ENCODE peak calls at places on chromosomes 3 and 15, in four cellular contexts. G, U, S and R are unnamed samples.

GRCh38 chr15:49279481-49280186 is 109.6 kb downstream of the GALK2 start:
- DNase-seq in G (no peak), U (no peak), S (no peak), R (no peak)

GRCh38 chr3:11944052-11944673 is 60.0 kb upstream of the SYN2 start:
- DNase-seq in G (peak; percentile 37), U (peak; percentile 17), S (peak; percentile 27), R (peak; percentile 75)

GRCh38 chr3:127035672-127036071 is 52.8 kb downstream of the PLXNA1 start:
- DNase-seq in G (no peak), U (no peak), S (no peak), R (no peak)

GRCh38 chr15:65408370-65409283 is 14.1 kb downstream of the IGDCC4 start:
- DNase-seq in G (no peak), U (no peak), S (no peak), R (no peak)

GRCh38 chr3:13194285-13195209 is 121.3 kb upstream of the IQSEC1 start:
- DNase-seq in G (peak; percentile 77), U (no peak), S (no peak), R (no peak)

GRCh38 chr15:75721462-75721922 is 8.8 kb upstream of the CSPG4 start:
- DNase-seq in G (no peak), U (no peak), S (peak; percentile 19), R (no peak)

GRCh38 chr3:12966847-12967750 is 106.1 kb downstream of the IQSEC1 start:
- DNase-seq in G (no peak), U (no peak), S (no peak), R (no peak)

GRCh38 chr3:20123121-20123652 is 62.8 kb downstream of the SGO1 start:
- DNase-seq in G (no peak), U (no peak), S (no peak), R (no peak)

GRCh38 chr3:106206613-106207012 is 337.8 kb upstream of the CBLB start:
- DNase-seq in G (no peak), U (no peak), S (no peak), R (no peak)

GRCh38 chr3:67518196-67518595 is 136.2 kb downstream of the SUCLG2 start:
- DNase-seq in G (no peak), U (no peak), S (peak; percentile 7), R (no peak)

GRCh38 chr3:67517781-67518180 is 136.6 kb downstream of the SUCLG2 start:
- DNase-seq in G (no peak), U (no peak), S (no peak), R (no peak)

GRCh38 chr3:67521053-67521646 is 133.3 kb downstream of the SUCLG2 start:
- DNase-seq in G (no peak), U (no peak), S (no peak), R (no peak)

GRCh38 chr3:67515778-67516177 is 138.6 kb downstream of the SUCLG2 start:
- DNase-seq in G (no peak), U (no peak), S (no peak), R (no peak)

DNA sequence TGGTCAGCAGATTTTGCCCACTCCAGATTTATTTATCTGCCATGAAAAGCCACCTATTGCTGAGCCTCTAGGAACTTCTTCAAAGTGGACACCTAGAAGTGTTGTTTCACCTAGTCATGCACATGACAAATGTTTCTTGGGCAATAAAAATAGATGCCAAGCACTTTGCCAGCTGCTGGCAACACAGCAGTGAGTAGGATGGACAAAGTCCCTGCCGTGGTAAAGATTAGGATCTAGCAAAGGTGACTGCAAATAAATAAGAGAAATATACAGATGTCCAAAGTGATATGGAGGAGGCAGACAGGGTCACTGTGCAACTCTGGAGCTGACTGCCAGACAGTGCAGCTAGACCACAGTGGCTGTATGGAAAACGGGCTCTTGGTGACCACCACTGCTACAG is 137.9 kb downstream of the SUCLG2 start:
- DNase-seq in G (no peak), U (no peak), S (no peak), R (peak; percentile 63)
- TF ChIP-seq JUND in G (no peak), U (no peak), S (no peak), R (no peak)

GRCh38 chr15:27933562-27933961 is 165.6 kb downstream of the OCA2 start:
- DNase-seq in G (no peak), U (no peak), S (no peak), R (no peak)

GRCh38 chr15:27937873-27938272 is 161.2 kb downstream of the OCA2 start:
- DNase-seq in G (no peak), U (no peak), S (no peak), R (no peak)

GRCh38 chr15:27935328-27935727 is 163.8 kb downstream of the OCA2 start:
- DNase-seq in G (no peak), U (no peak), S (no peak), R (no peak)

GRCh38 chr15:27932600-27932999 is 166.5 kb downstream of the OCA2 start:
- DNase-seq in G (no peak), U (no peak), S (no peak), R (no peak)

DNA sequence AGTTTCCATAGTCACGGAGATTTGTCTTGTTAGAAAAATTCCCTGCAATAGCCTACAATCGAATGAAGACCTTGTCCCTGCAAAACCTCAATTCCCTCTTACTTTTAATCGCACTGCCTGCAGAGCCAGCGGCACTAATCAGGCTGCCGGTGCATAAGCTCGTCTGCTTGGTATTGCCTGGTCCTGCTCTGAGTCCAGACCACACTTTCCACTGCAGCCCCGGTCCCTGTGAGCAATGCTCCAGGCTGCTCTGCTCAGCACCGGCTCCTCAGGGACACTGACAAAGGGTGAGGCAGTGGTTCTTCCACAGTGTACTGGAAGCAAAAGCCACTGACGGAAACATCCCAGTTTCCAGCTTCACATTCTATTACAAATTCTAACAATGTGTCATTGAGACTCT is 164.3 kb downstream of the OCA2 start:
- DNase-seq in G (no peak), U (no peak), S (no peak), R (no peak)
- TF ChIP-seq JUND in G (no peak), U (no peak), S (no peak), R (no peak)

GRCh38 chr3:189389346-189389745 is 217.6 kb downstream of the TPRG1 start:
- DNase-seq in G (no peak), U (no peak), S (no peak), R (no peak)
- TF ChIP-seq JUND in G (no peak), U (no peak), S (no peak), R (no peak)

GRCh38 chr3:122646146-122646988 is 34.3 kb upstream of the PARP14 start:
- DNase-seq in G (no peak), U (no peak), S (no peak), R (no peak)

GRCh38 chr3:122640437-122640999 is 40.1 kb upstream of the PARP14 start:
- DNase-seq in G (no peak), U (no peak), S (no peak), R (no peak)

GRCh38 chr3:122642935-122643334 is 37.7 kb upstream of the PARP14 start:
- DNase-seq in G (no peak), U (no peak), S (no peak), R (no peak)
- TF ChIP-seq JUND in G (no peak), U (no peak), S (no peak), R (no peak)

GRCh38 chr3:124172846-124173245 is 180.9 kb upstream of the ROPN1 start:
- DNase-seq in G (no peak), U (no peak), S (peak; percentile 13), R (no peak)

GRCh38 chr3:124178531-124178930 is 186.6 kb upstream of the ROPN1 start:
- DNase-seq in G (no peak), U (no peak), S (no peak), R (no peak)

GRCh38 chr3:124174910-124175874 is 183.3 kb upstream of the ROPN1 start:
- DNase-seq in G (no peak), U (no peak), S (peak; percentile 66), R (no peak)

GRCh38 chr3:124174463-124174862 is 182.5 kb upstream of the ROPN1 start:
- DNase-seq in G (no peak), U (no peak), S (peak; percentile 88), R (no peak)

DNA sequence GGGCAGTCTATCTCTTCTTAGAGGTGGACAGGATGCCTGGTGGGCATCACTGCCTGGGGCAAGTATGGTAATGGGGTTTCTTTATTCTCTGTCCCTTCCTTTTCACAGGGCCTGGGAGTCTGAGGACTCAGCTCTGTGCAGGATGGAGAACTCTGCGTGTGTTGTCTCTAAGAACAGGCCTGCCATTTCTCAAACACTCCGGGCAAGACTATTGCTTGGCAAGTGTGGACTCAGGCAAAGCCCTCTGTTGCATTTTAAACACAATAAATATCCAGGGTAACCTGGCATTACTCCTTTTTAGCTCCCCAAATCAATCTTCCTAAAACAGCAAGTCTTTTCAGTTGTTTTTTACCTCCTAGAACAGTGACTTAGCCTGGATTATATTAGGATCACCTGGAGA is 185.1 kb upstream of the ROPN1 start:
- DNase-seq in G (no peak), U (no peak), S (no peak), R (no peak)
- TF ChIP-seq JUND in G (no peak), U (no peak), S (no peak), R (no peak)

GRCh38 chr15:70156781-70157261 is 59.1 kb upstream of the TLE3 start:
- DNase-seq in G (no peak), U (no peak), S (no peak), R (no peak)
- TF ChIP-seq JUND in G (no peak), U (no peak), S (peak; percentile 6), R (no peak)

GRCh38 chr3:149013726-149014125 is 22.4 kb downstream of the GYG1 start:
- DNase-seq in G (no peak), U (no peak), S (no peak), R (no peak)
- TF ChIP-seq JUND in G (no peak), U (no peak), S (no peak), R (no peak)

DNA sequence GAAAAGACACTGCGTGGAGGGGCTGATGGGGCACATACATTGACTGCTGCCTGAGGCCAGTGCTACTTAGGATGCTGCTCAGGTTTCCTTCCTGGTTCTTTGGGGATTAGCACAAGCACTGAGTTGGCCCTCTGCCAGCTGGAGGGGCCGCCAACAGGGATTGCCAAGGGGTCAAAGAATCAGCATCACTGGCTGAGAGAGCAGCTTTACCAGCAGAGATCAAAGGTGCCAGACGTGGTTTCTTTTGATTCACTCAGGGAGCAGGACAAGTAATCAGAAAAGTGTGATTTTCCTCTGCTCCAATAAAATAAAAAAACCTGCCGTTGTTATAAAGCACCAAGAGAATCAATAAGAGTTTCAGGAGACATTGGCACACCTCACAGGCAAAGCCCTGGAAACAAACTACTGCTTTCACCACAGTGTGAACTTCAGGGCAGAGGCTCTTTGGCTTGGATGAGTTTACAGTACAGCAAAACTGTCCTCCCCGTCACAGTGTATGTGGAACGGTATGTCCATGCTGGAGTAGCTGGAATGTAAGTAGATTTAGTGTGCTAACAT is 45.8 kb upstream of the FSIP1 start:
- DNase-seq in G (no peak), U (no peak), S (no peak), R (no peak)
- TF ChIP-seq JUND in G (no peak), U (no peak), S (no peak), R (no peak)